ENCODE peak calls at places on chromosomes 7 and 10, in eight cellular contexts. R is ovary, K is fibroblast of mammary gland, S is GM12864, W is AG09309, F is stomach, Z is osteoblast, A is GM23338. D is an unnamed sample.

GRCh38 chr10:126262186-126262838 is 126.0 kb downstream of the ADAM12 start:
- DNase-seq in Z (no peak), W (no peak), A (peak), F (no peak), K (no peak), R (no peak), S (no peak), D (no peak)

GRCh38 chr7:150742286-150742968 is 5.2 kb downstream of the GIMAP5 start:
- DNase-seq in F (no peak), W (no peak), Z (no peak), S (no peak), R (no peak), K (no peak), A (no peak), D (no peak)

GRCh38 chr10:78700413-78700812 is 368.4 kb upstream of the ZMIZ1 start:
- DNase-seq in R (no peak), F (peak), A (no peak), S (no peak), W (no peak), Z (no peak), K (peak), D (peak)

GRCh38 chr10:88986549-88987242 is 3.9 kb upstream of the FAS start:
- DNase-seq in F (peak), A (peak), R (no peak), W (no peak), S (no peak), K (peak), Z (no peak), D (peak)

GRCh38 chr10:93495654-93496321 is 624 bp upstream of the CEP55 start:
- DNase-seq in R (no peak), K (peak), A (peak), F (no peak), W (no peak), S (no peak), Z (peak), D (no peak)

GRCh38 chr7:12911053-12911452 is 223.6 kb downstream of the ARL4A start:
- DNase-seq in F (no peak), W (no peak), A (no peak), S (no peak), Z (no peak), K (no peak), R (no peak), D (no peak)

GRCh38 chr10:71964669-71965515 is 697 bp downstream of the CHST3 start:
- DNase-seq in S (no peak), Z (peak), A (peak), K (peak), R (peak), F (peak), W (no peak), D (peak)

GRCh38 chr10:133079836-133080682 is 7.7 kb upstream of the ADGRA1 start:
- DNase-seq in A (peak), R (no peak), S (no peak), F (no peak), Z (no peak), W (no peak), K (no peak), D (no peak)

GRCh38 chr7:143889068-143889467 is 12.9 kb downstream of the TCAF1 start:
- DNase-seq in A (no peak), W (no peak), F (no peak), Z (no peak), K (no peak), R (no peak), S (no peak), D (no peak)

GRCh38 chr10:70462349-70462984 is 16.1 kb upstream of the PALD1 start:
- DNase-seq in R (no peak), F (peak), W (no peak), Z (peak), S (no peak), A (no peak), K (no peak), D (no peak)

GRCh38 chr10:50561816-50562215 is 61.9 kb downstream of the SGMS1 start:
- DNase-seq in Z (peak), R (no peak), W (no peak), S (no peak), K (no peak), F (no peak), A (peak), D (no peak)

GRCh38 chr7:123770378-123770777 is 21.6 kb upstream of the WASL start:
- DNase-seq in R (no peak), Z (peak), K (peak), F (no peak), S (no peak), W (peak), A (no peak), D (peak)

GRCh38 chr7:86972072-86972471 is 87.4 kb downstream of the ELAPOR2 start:
- DNase-seq in W (no peak), R (no peak), F (no peak), Z (no peak), K (peak), S (no peak), A (peak), D (no peak)

GRCh38 chr7:43660141-43660540 is 69.2 kb downstream of the COA1 start:
- DNase-seq in F (no peak), S (no peak), A (peak), K (no peak), R (no peak), Z (no peak), W (no peak), D (no peak)

GRCh38 chr7:93430917-93431588 is 143.5 kb downstream of the CALCR start:
- DNase-seq in A (no peak), W (no peak), Z (no peak), R (no peak), K (no peak), S (no peak), F (no peak), D (no peak)

GRCh38 chr7:105691692-105692564 is 110.6 kb upstream of the EFCAB10 start:
- DNase-seq in A (peak), S (no peak), Z (peak), K (peak), R (peak), F (peak), W (peak), D (peak)

GRCh38 chr10:61452655-61453641 is at the start of gene TMEM26:
- DNase-seq in K (peak), R (peak), A (peak), W (no peak), F (no peak), S (no peak), Z (peak), D (peak)

GRCh38 chr7:18900236-18900635 is 217.2 kb downstream of the TWIST1 start:
- DNase-seq in F (no peak), S (no peak), A (no peak), W (no peak), K (no peak), Z (no peak), R (no peak), D (no peak)

GRCh38 chr10:9103301-9103700 is 1048.8 kb downstream of the GATA3 start:
- DNase-seq in A (no peak), F (no peak), R (no peak), Z (no peak), W (no peak), S (no peak), K (no peak), D (no peak)

GRCh38 chr7:14023342-14023741 is 33.9 kb upstream of the ETV1 start:
- DNase-seq in A (no peak), S (no peak), K (no peak), R (no peak), W (no peak), F (no peak), Z (no peak), D (no peak)

GRCh38 chr7:41065663-41066062 is 637.2 kb downstream of the INHBA start:
- DNase-seq in W (no peak), A (peak), S (no peak), Z (no peak), R (no peak), F (no peak), K (no peak), D (no peak)

GRCh38 chr10:74337330-74338016 is 186.5 kb downstream of the ADK start:
- DNase-seq in F (no peak), K (peak), A (no peak), S (no peak), W (no peak), R (no peak), Z (no peak), D (no peak)

GRCh38 chr7:144032483-144032882 is 16.3 kb upstream of the OR2A5 start:
- DNase-seq in Z (no peak), W (no peak), R (no peak), A (no peak), F (no peak), K (no peak), S (no peak), D (no peak)

GRCh38 chr7:522071-522937 is 2.7 kb upstream of the PDGFA start:
- DNase-seq in F (peak), A (peak), R (peak), S (peak), W (no peak), K (peak), Z (peak), D (peak)

GRCh38 chr7:140696024-140696678 is 357 bp upstream of the NDUFB2 start:
- DNase-seq in Z (peak), R (peak), F (peak), W (peak), S (peak), K (peak), A (peak), D (peak)

GRCh38 chr7:51121945-51122425 is 194.6 kb downstream of the COBL start:
- DNase-seq in F (no peak), K (no peak), R (no peak), S (no peak), W (no peak), Z (no peak), A (peak), D (peak)

DNA sequence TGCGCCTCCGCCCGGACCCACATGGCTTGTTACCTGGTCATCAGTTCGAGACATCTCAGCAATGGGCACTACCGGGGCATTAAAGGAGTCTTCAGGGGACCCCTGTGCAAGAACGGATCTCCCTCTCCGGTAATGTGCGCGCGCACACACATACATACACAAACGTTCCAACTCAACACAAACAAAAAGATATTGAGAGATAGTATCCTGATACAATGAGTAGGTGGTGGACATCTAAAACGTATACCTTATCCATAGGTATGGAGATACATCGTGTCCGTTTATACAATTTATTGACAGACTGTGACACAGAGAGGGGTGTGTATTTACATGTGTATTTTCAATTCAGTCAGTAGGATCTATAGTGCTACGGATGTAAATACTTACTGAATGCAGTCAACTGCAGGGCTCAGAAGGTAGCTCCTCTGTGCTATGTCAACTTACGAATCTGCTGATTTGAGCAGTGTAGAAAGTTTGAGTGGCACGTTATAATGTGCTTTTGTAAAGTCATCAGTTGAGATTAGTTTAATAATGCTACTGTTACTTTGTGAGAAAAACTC is 536 bp downstream of the ZNF804B start:
- DNase-seq in Z (no peak), R (no peak), K (no peak), F (no peak), S (no peak), A (peak), W (no peak), D (no peak)
- H3K4me3 ChIP-seq in Z (no peak), R (no peak), K (no peak), F (peak), S (no peak), A (peak), W (no peak), D (no peak)

GRCh38 chr7:158976468-158976848 is 120.1 kb downstream of the DYNC2I1 start:
- DNase-seq in W (no peak), A (no peak), F (no peak), R (no peak), Z (peak), K (no peak), S (peak), D (no peak)
- H3K4me3 ChIP-seq in W (no peak), A (no peak), F (peak), R (no peak), Z (peak), K (peak), S (peak), D (peak)

DNA sequence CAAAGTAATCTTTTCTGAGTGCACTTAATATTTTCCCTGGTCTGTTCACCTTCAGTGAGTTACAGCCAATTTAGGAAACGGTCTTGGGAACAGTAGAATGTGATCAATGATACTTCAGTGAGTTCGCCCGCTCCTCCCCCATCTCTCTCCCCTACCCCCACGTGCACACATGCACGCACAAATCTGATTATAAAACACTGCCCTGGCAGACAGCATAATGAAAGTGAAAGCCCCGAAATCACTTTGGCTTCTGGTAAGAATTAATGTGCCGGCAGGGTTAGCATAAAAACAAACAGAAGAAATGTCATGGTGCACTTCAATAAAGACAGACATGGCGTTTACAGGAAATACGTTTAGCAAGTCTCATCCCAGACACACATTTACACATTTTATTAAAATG is 201.4 kb upstream of the CDCA7L start:
- DNase-seq in A (no peak), R (no peak), S (no peak), W (no peak), F (no peak), K (peak), Z (no peak), D (no peak)
- H3K4me3 ChIP-seq in A (no peak), R (peak), S (no peak), W (peak), F (peak), K (no peak), Z (peak), D (no peak)

GRCh38 chr10:24438800-24439199 is 229.9 kb downstream of the KIAA1217 start:
- DNase-seq in A (no peak), R (no peak), W (no peak), K (peak), F (no peak), Z (no peak), S (no peak), D (no peak)
- H3K4me3 ChIP-seq in A (no peak), R (no peak), W (no peak), K (no peak), F (no peak), Z (no peak), S (no peak), D (no peak)

GRCh38 chr10:106217627-106218026 is 946.9 kb downstream of the SORCS1 start:
- DNase-seq in A (no peak), Z (no peak), K (no peak), W (no peak), F (no peak), S (no peak), R (no peak), D (no peak)

GRCh38 chr10:106214243-106214642 is 950.3 kb downstream of the SORCS1 start:
- DNase-seq in A (no peak), K (no peak), W (no peak), Z (no peak), F (no peak), R (no peak), S (no peak), D (no peak)

GRCh38 chr10:106216085-106216484 is 948.4 kb downstream of the SORCS1 start:
- DNase-seq in S (no peak), K (no peak), A (no peak), F (no peak), Z (no peak), W (no peak), R (no peak), D (no peak)

GRCh38 chr10:106213493-106213892 is 951.0 kb downstream of the SORCS1 start:
- DNase-seq in F (no peak), A (no peak), Z (no peak), W (no peak), K (no peak), R (no peak), S (no peak), D (no peak)
- H3K4me3 ChIP-seq in F (no peak), A (no peak), Z (no peak), W (no peak), K (no peak), R (no peak), S (no peak), D (no peak)

GRCh38 chr7:5494683-5495561 is 71.3 kb upstream of the TNRC18 start:
- DNase-seq in F (peak), W (peak), K (peak), R (peak), A (peak), Z (peak), S (peak), D (peak)
- H3K4me3 ChIP-seq in F (peak), W (no peak), K (no peak), R (no peak), A (no peak), Z (peak), S (peak), D (no peak)

D was measured in fibroblast of pulmonary artery.